ENCODE peak calls at places on chromosome 16, in six cellular contexts. One of them, this sample, is unnamed.

GRCh38 chr16:17432902-17433576 is 37.7 kb downstream of the XYLT1 start:
- DNase-seq in HFF-Myc: no peak
- DNase-seq in endothelial cell: no peak
- DNase-seq in GM23338: no peak
- DNase-seq in GM13976: no peak
- DNase-seq in lower leg skin: no peak
- DNase-seq in this sample: no peak

GRCh38 chr16:61792194-61792904 is 243.9 kb downstream of the CDH8 start:
- DNase-seq in GM23338: no peak
- DNase-seq in HFF-Myc: peak; percentile 10
- DNase-seq in endothelial cell: no peak
- DNase-seq in GM13976: no peak
- DNase-seq in lower leg skin: no peak
- DNase-seq in this sample: peak; percentile 97

GRCh38 chr16:24499193-24499814 is 40.1 kb upstream of the RBBP6 start:
- DNase-seq in GM23338: peak; percentile 91
- DNase-seq in GM13976: peak; percentile 44
- DNase-seq in HFF-Myc: no peak
- DNase-seq in endothelial cell: peak; percentile 71
- DNase-seq in lower leg skin: no peak
- DNase-seq in this sample: no peak

GRCh38 chr16:69107311-69107962 is 2.0 kb downstream of the HAS3 start:
- DNase-seq in GM13976: no peak
- DNase-seq in GM23338: peak; percentile 60
- DNase-seq in lower leg skin: no peak
- DNase-seq in HFF-Myc: no peak
- DNase-seq in endothelial cell: peak; percentile 28
- DNase-seq in this sample: no peak

GRCh38 chr16:81261049-81261648 is 22.7 kb downstream of the BCO1 start:
- DNase-seq in GM13976: peak; percentile 55
- DNase-seq in HFF-Myc: no peak
- DNase-seq in GM23338: peak; percentile 61
- DNase-seq in endothelial cell: peak; percentile 26
- DNase-seq in lower leg skin: no peak
- DNase-seq in this sample: no peak

GRCh38 chr16:87897563-87898505 is 28.5 kb upstream of the SLC7A5 start:
- DNase-seq in lower leg skin: no peak
- DNase-seq in HFF-Myc: no peak
- DNase-seq in GM23338: no peak
- DNase-seq in GM13976: no peak
- DNase-seq in endothelial cell: no peak
- DNase-seq in this sample: no peak

GRCh38 chr16:73126453-73126853 is 78.5 kb upstream of the ZFHX3 start:
- DNase-seq in endothelial cell: no peak
- DNase-seq in lower leg skin: peak; percentile 90
- DNase-seq in GM13976: no peak
- DNase-seq in HFF-Myc: no peak
- DNase-seq in GM23338: no peak
- DNase-seq in this sample: no peak

GRCh38 chr16:88306860-88307545 is 75.8 kb upstream of the ZNF469 start:
- DNase-seq in GM13976: no peak
- DNase-seq in GM23338: no peak
- DNase-seq in endothelial cell: no peak
- DNase-seq in lower leg skin: no peak
- DNase-seq in HFF-Myc: peak; percentile 67
- DNase-seq in this sample: peak; percentile 92

GRCh38 chr16:62764572-62764971 is 728.3 kb upstream of the CDH8 start:
- DNase-seq in endothelial cell: no peak
- DNase-seq in GM23338: no peak
- DNase-seq in HFF-Myc: no peak
- DNase-seq in GM13976: no peak
- DNase-seq in lower leg skin: no peak
- DNase-seq in this sample: no peak

GRCh38 chr16:75064403-75065148 is 52.0 kb downstream of the LDHD start:
- DNase-seq in lower leg skin: no peak
- DNase-seq in GM23338: no peak
- DNase-seq in HFF-Myc: no peak
- DNase-seq in endothelial cell: no peak
- DNase-seq in GM13976: no peak
- DNase-seq in this sample: no peak

GRCh38 chr16:19305443-19305842 is 19.9 kb downstream of the CLEC19A start:
- DNase-seq in HFF-Myc: no peak
- DNase-seq in GM23338: no peak
- DNase-seq in endothelial cell: no peak
- DNase-seq in GM13976: no peak
- DNase-seq in lower leg skin: no peak
- DNase-seq in this sample: no peak

GRCh38 chr16:3282103-3282746 is 1.1 kb upstream of the ZNF263 start:
- DNase-seq in GM23338: peak; percentile 87
- DNase-seq in GM13976: no peak
- DNase-seq in endothelial cell: peak; percentile 60
- DNase-seq in HFF-Myc: no peak
- DNase-seq in lower leg skin: no peak
- DNase-seq in this sample: no peak

DNA sequence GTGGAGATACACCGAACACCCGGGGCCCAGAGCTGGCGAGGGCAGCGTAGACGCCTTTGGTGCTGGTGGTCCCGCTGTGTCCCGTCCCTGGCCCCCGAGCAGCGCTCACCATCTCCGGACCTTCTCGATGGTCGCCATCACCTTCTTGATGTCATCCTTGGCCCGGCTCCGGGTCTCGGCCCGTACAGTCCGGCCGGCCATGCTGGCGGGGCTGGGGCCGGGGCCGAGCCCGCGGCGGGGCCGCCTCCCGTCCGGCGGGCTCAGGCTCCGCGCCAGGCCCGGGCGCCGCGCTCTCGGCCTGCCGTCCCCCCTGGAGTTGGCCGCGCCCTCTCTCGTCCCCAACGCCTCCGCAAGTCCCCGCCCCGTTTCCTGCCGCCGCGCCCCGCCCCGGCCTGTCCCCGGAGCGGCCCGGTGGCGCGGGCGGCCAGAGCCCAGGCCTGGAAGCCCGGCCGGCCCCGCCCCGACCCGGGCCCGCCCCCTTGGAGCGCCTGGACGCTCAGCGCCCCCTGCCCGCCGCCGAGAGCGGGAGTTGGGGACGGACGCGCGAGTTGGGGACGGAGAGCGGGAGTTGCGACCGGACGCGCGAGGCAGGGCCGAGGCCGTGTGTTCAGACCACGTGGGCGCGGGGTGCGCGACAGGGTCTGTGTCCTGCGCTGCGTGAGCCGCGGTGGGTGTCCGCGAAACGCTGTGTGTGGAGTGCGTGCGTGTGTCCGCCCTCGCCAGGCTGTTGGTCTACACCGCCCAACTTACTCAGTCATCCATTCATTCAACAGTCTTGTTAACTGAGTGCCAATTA is at the start of gene BCL7C:
- DNase-seq in endothelial cell: peak; percentile 97
- DNase-seq in HFF-Myc: no peak
- DNase-seq in GM23338: peak; percentile 93
- DNase-seq in GM13976: peak; percentile 93
- DNase-seq in lower leg skin: peak; percentile 97
- DNase-seq in this sample: peak; percentile 37
- TF ChIP-seq CTCF in endothelial cell: no peak
- TF ChIP-seq CTCF in HFF-Myc: peak; percentile 44
- TF ChIP-seq CTCF in GM23338: peak; percentile 68
- TF ChIP-seq CTCF in GM13976: peak; percentile 74
- TF ChIP-seq CTCF in lower leg skin: no peak
- TF ChIP-seq CTCF in this sample: peak; percentile 41

DNA sequence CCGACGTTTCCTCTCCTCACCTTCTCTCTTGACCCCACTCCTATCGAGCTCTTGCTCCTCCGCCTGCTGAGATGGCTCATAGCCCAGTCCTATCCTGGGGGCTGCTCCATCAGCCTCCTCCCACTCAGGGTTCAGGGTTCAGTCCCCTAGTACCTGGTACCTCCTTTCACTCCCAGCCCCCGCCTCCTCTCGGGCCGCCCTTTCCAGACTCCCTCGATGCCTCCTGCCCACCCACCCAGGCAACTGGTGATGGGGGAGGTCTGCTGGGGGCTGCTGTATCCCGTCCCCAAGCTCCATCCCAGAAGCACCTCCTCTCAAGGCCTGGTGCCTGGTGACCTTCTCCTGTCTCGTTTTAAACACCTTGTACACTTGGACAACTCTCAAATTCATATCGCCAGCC is 93.9 kb downstream of the AMFR start:
- DNase-seq in GM13976: no peak
- DNase-seq in lower leg skin: no peak
- DNase-seq in HFF-Myc: no peak
- DNase-seq in GM23338: no peak
- DNase-seq in endothelial cell: no peak
- DNase-seq in this sample: no peak
- TF ChIP-seq CTCF in GM13976: no peak
- TF ChIP-seq CTCF in lower leg skin: no peak
- TF ChIP-seq CTCF in HFF-Myc: no peak
- TF ChIP-seq CTCF in GM23338: no peak
- TF ChIP-seq CTCF in endothelial cell: no peak
- TF ChIP-seq CTCF in this sample: no peak

GRCh38 chr16:27228621-27229501 is 25.5 kb downstream of the KDM8 start:
- DNase-seq in HFF-Myc: no peak
- DNase-seq in lower leg skin: no peak
- DNase-seq in GM23338: no peak
- DNase-seq in endothelial cell: peak; percentile 14
- DNase-seq in GM13976: peak; percentile 50
- DNase-seq in this sample: no peak
- TF ChIP-seq CTCF in HFF-Myc: no peak
- TF ChIP-seq CTCF in lower leg skin: no peak
- TF ChIP-seq CTCF in GM23338: no peak
- TF ChIP-seq CTCF in endothelial cell: no peak
- TF ChIP-seq CTCF in GM13976: peak; percentile 13
- TF ChIP-seq CTCF in this sample: no peak

DNA sequence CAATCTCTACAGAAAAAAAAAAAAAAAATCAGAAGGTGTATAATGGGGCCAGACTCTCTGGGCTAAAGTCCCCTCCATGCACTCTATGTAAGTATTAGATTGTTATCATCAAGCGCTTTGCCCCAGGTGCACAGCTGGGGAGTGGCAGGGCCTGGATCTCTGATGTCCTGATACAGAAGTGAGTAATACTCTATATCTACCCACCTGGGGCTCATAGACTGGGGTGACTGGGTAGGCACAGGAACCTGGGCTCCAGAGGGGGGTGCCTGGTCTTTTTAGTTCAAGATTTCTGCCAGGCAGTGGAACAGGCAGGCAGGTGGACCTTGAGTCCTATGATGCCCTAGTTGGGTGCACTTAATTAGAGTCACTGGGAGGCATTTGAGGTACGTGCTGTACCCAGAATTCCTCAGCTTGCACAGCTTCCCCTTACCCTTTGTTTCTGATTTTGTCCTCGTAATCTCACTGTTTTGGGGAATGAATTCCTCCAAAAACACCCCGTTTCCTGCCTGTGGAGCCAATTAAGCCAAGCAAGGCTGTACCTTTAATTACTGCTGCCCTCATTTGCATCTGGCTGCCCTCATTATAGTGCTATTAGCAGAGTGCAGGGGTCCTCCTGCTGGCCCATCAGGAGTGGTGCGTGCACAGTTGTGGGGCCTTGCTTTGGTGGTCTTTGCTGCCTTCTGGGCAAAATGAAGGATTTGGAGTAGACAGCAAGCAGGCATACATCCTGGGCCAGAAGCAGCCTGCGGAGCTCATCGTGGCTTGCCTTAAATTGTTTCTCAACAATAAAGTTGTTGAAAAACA is 239.0 kb downstream of the SNX29 start:
- DNase-seq in GM23338: peak; percentile 77
- DNase-seq in endothelial cell: peak; percentile 19
- DNase-seq in HFF-Myc: no peak
- DNase-seq in GM13976: no peak
- DNase-seq in lower leg skin: no peak
- DNase-seq in this sample: no peak
- TF ChIP-seq CTCF in GM23338: peak; percentile 84
- TF ChIP-seq CTCF in endothelial cell: peak; percentile 61
- TF ChIP-seq CTCF in HFF-Myc: peak; percentile 46
- TF ChIP-seq CTCF in GM13976: no peak
- TF ChIP-seq CTCF in lower leg skin: no peak
- TF ChIP-seq CTCF in this sample: peak; percentile 58

DNA sequence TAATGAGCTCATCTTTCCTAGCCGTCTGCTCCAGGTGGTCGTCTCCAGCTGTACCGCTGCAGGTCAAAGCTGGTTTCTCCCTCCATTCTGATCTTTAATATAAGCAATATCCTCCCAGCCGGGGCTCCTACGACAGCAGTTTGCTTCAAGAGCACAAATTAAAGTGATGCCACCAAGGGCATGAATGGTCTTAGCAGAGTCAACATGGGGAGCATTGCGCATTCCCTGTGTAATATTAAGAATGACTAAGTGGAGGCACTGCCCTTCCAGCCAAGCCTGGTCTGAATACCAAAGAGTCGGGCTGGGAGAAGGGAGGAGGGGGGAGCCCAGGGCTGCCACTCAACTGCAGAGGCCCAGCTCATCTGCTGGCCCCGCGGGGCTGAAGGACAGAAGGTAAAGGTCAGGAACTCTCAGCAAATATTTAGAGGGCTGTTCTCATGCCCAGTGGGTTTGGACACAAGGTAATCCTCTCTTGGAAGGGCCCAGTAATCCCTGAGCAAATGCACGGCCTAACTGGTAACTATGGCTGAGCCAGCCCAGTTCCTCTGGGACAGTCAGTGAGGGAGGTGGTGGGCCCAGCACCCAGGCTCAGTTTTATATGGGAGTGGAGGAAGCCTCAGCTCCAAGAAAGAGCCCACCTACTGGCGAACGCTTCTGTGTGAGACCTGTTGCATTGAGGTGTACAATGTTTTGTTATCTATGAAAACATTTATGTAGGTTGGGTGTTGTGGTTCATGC is 121.2 kb downstream of the IRX3 start:
- DNase-seq in GM13976: no peak
- DNase-seq in GM23338: no peak
- DNase-seq in lower leg skin: peak; percentile 73
- DNase-seq in endothelial cell: no peak
- DNase-seq in HFF-Myc: no peak
- DNase-seq in this sample: no peak
- TF ChIP-seq CTCF in GM13976: no peak
- TF ChIP-seq CTCF in GM23338: no peak
- TF ChIP-seq CTCF in lower leg skin: no peak
- TF ChIP-seq CTCF in endothelial cell: no peak
- TF ChIP-seq CTCF in HFF-Myc: no peak
- TF ChIP-seq CTCF in this sample: no peak

This sample was measured in astrocyte of the cerebellum.